ENCODE peak calls at places on chromosomes 6 and 20, in nine cellular contexts. O is anterior cingulate cortex; F is lower lobe of right lung; C is pancreas; J is EL; G is non-pigmented ciliary epithelial cell; I is activated T-helper 1 cell treated with anti-CD3 and anti-CD28 coated beads, Interleukin-2, amount 50 U/mL, for 16 hours; Z is neural crest cell; V is lower leg skin. S is an unnamed sample.

GRCh38 chr6:119540417-119540816 is 190.9 kb upstream of the MAN1A1 start:
- DNase-seq in O (no peak), F (peak; percentile 41), C (no peak), J (no peak), G (no peak), I (no peak), Z (no peak), V (no peak), S (no peak)

GRCh38 chr20:40218971-40219370 is 470.1 kb downstream of the MAFB start:
- DNase-seq in O (no peak), F (no peak), C (no peak), J (no peak), G (no peak), I (no peak), Z (no peak), V (no peak), S (no peak)

GRCh38 chr6:48098923-48099322 is 12.1 kb downstream of the PTCHD4 start:
- DNase-seq in O (no peak), F (no peak), C (no peak), J (no peak), G (no peak), I (no peak), Z (no peak), V (no peak), S (no peak)

GRCh38 chr20:63498950-63499332 is at the start of gene EEF1A2:
- DNase-seq in O (peak; percentile 66), F (no peak), C (peak; percentile 57), J (no peak), G (no peak), I (peak; percentile 39), Z (no peak), V (no peak), S (no peak)

GRCh38 chr6:95599691-95600090 is 22.4 kb downstream of the MANEA start:
- DNase-seq in O (no peak), F (no peak), C (no peak), J (no peak), G (no peak), I (no peak), Z (no peak), V (no peak), S (no peak)

GRCh38 chr20:32052792-32053362 is 835 bp downstream of the HCK start:
- DNase-seq in O (no peak), F (peak; percentile 90), C (no peak), J (no peak), G (no peak), I (no peak), Z (no peak), V (peak; percentile 30), S (no peak)

GRCh38 chr20:20371681-20372080 is 3.8 kb downstream of the INSM1 start:
- DNase-seq in O (no peak), F (no peak), C (no peak), J (no peak), G (no peak), I (no peak), Z (no peak), V (no peak), S (no peak)

GRCh38 chr20:10665027-10665561 is 8.7 kb downstream of the JAG1 start:
- DNase-seq in O (no peak), F (no peak), C (no peak), J (no peak), G (no peak), I (no peak), Z (no peak), V (no peak), S (no peak)

GRCh38 chr6:42505377-42505702 is 53.6 kb upstream of the TRERF1 start:
- DNase-seq in O (no peak), F (no peak), C (no peak), J (peak; percentile 59), G (peak; percentile 26), I (no peak), Z (no peak), V (no peak), S (no peak)

S was measured in SJCRH30.